ENCODE peak calls at places on chromosome 11, in four cellular contexts. One of them, this sample, is unnamed.

GRCh38 chr11:22456993-22457748 is 119.0 kb downstream of the SLC17A6 start:
- DNase-seq in putamen: no peak
- DNase-seq in pulmonary artery endothelial cell: no peak
- DNase-seq in stimulated activated CD4-positive, alpha-beta T cell treated with anti-CD3 and anti-CD28 coated beads, Interleukin-4, amount 100 ng/mL, for 48 hours: no peak
- DNase-seq in this sample: peak; percentile 77

GRCh38 chr11:96054870-96055705 is 131.2 kb upstream of the MTMR2 start:
- DNase-seq in putamen: no peak
- DNase-seq in pulmonary artery endothelial cell: no peak
- DNase-seq in stimulated activated CD4-positive, alpha-beta T cell treated with anti-CD3 and anti-CD28 coated beads, Interleukin-4, amount 100 ng/mL, for 48 hours: no peak
- DNase-seq in this sample: peak; percentile 66

GRCh38 chr11:58152776-58153175 is 27.4 kb upstream of the OR9I1 start:
- DNase-seq in putamen: no peak
- DNase-seq in pulmonary artery endothelial cell: no peak
- DNase-seq in stimulated activated CD4-positive, alpha-beta T cell treated with anti-CD3 and anti-CD28 coated beads, Interleukin-4, amount 100 ng/mL, for 48 hours: no peak
- DNase-seq in this sample: no peak

GRCh38 chr11:36398261-36398953 is 102.3 kb downstream of the PRR5L start:
- DNase-seq in putamen: peak; percentile 80
- DNase-seq in pulmonary artery endothelial cell: no peak
- DNase-seq in stimulated activated CD4-positive, alpha-beta T cell treated with anti-CD3 and anti-CD28 coated beads, Interleukin-4, amount 100 ng/mL, for 48 hours: no peak
- DNase-seq in this sample: no peak

GRCh38 chr11:14312736-14313438 is 46.1 kb downstream of the RRAS2 start:
- DNase-seq in putamen: no peak
- DNase-seq in pulmonary artery endothelial cell: no peak
- DNase-seq in stimulated activated CD4-positive, alpha-beta T cell treated with anti-CD3 and anti-CD28 coated beads, Interleukin-4, amount 100 ng/mL, for 48 hours: no peak
- DNase-seq in this sample: no peak

GRCh38 chr11:66694056-66694410 is 16.3 kb upstream of the RBM4B start:
- DNase-seq in putamen: no peak
- DNase-seq in pulmonary artery endothelial cell: no peak
- DNase-seq in stimulated activated CD4-positive, alpha-beta T cell treated with anti-CD3 and anti-CD28 coated beads, Interleukin-4, amount 100 ng/mL, for 48 hours: no peak
- DNase-seq in this sample: no peak

GRCh38 chr11:10605941-10606381 is 37.5 kb upstream of the LYVE1 start:
- DNase-seq in putamen: no peak
- DNase-seq in pulmonary artery endothelial cell: peak; percentile 27
- DNase-seq in stimulated activated CD4-positive, alpha-beta T cell treated with anti-CD3 and anti-CD28 coated beads, Interleukin-4, amount 100 ng/mL, for 48 hours: no peak
- DNase-seq in this sample: peak; percentile 35

GRCh38 chr11:11847082-11847481 is 5.3 kb downstream of the USP47 start:
- DNase-seq in putamen: no peak
- DNase-seq in pulmonary artery endothelial cell: no peak
- DNase-seq in stimulated activated CD4-positive, alpha-beta T cell treated with anti-CD3 and anti-CD28 coated beads, Interleukin-4, amount 100 ng/mL, for 48 hours: no peak
- DNase-seq in this sample: no peak

GRCh38 chr11:111422494-111423249 is 43.6 kb upstream of the POU2AF1 start:
- DNase-seq in putamen: no peak
- DNase-seq in pulmonary artery endothelial cell: no peak
- DNase-seq in stimulated activated CD4-positive, alpha-beta T cell treated with anti-CD3 and anti-CD28 coated beads, Interleukin-4, amount 100 ng/mL, for 48 hours: peak; percentile 48
- DNase-seq in this sample: peak; percentile 55

GRCh38 chr11:116605543-116605942 is 167.2 kb downstream of the BUD13 start:
- DNase-seq in putamen: no peak
- DNase-seq in pulmonary artery endothelial cell: no peak
- DNase-seq in stimulated activated CD4-positive, alpha-beta T cell treated with anti-CD3 and anti-CD28 coated beads, Interleukin-4, amount 100 ng/mL, for 48 hours: peak; percentile 11
- DNase-seq in this sample: peak; percentile 51

GRCh38 chr11:123977731-123978347 is at the start of gene OR10S1:
- DNase-seq in putamen: no peak
- DNase-seq in pulmonary artery endothelial cell: no peak
- DNase-seq in stimulated activated CD4-positive, alpha-beta T cell treated with anti-CD3 and anti-CD28 coated beads, Interleukin-4, amount 100 ng/mL, for 48 hours: no peak
- DNase-seq in this sample: no peak

This sample was measured in trophoblast cell.